ENCODE peak calls at places on chromosomes 1 and 21, in eight cellular contexts. One of them, this sample, is unnamed.

GRCh38 chr1:216626394-216627067 is 96.7 kb downstream of the ESRRG start:
- DNase-seq in transverse colon: no peak
- DNase-seq in A549: no peak
- DNase-seq in H1: no peak
- DNase-seq in heart left ventricle: no peak
- DNase-seq in uterus: no peak
- DNase-seq in body of pancreas: no peak
- DNase-seq in suprapubic skin: no peak
- DNase-seq in this sample: no peak

GRCh38 chr1:43548285-43549271 is 17.9 kb downstream of the PTPRF start:
- DNase-seq in heart left ventricle: no peak
- DNase-seq in H1: no peak
- DNase-seq in suprapubic skin: no peak
- DNase-seq in transverse colon: peak
- DNase-seq in A549: peak
- DNase-seq in body of pancreas: peak
- DNase-seq in uterus: no peak
- DNase-seq in this sample: no peak

GRCh38 chr1:8426996-8427395 is 109.1 kb downstream of the SLC45A1 start:
- DNase-seq in H1: no peak
- DNase-seq in suprapubic skin: no peak
- DNase-seq in body of pancreas: no peak
- DNase-seq in transverse colon: no peak
- DNase-seq in A549: no peak
- DNase-seq in uterus: no peak
- DNase-seq in heart left ventricle: no peak
- DNase-seq in this sample: no peak

GRCh38 chr1:167701510-167701909 is 20.3 kb upstream of the MPZL1 start:
- DNase-seq in suprapubic skin: no peak
- DNase-seq in A549: no peak
- DNase-seq in body of pancreas: no peak
- DNase-seq in H1: no peak
- DNase-seq in transverse colon: no peak
- DNase-seq in uterus: no peak
- DNase-seq in heart left ventricle: no peak
- DNase-seq in this sample: no peak

GRCh38 chr1:234609528-234610042 is 393 bp downstream of the IRF2BP2 start:
- DNase-seq in body of pancreas: no peak
- DNase-seq in suprapubic skin: no peak
- DNase-seq in transverse colon: no peak
- DNase-seq in H1: no peak
- DNase-seq in A549: no peak
- DNase-seq in uterus: no peak
- DNase-seq in heart left ventricle: no peak
- DNase-seq in this sample: no peak

GRCh38 chr1:116763787-116764465 is 9.7 kb downstream of the CD2 start:
- DNase-seq in uterus: no peak
- DNase-seq in A549: peak
- DNase-seq in body of pancreas: peak
- DNase-seq in transverse colon: peak
- DNase-seq in heart left ventricle: no peak
- DNase-seq in H1: no peak
- DNase-seq in suprapubic skin: no peak
- DNase-seq in this sample: peak

GRCh38 chr1:71015745-71016144 is 31.9 kb downstream of the PTGER3 start:
- DNase-seq in heart left ventricle: no peak
- DNase-seq in H1: no peak
- DNase-seq in uterus: no peak
- DNase-seq in body of pancreas: no peak
- DNase-seq in transverse colon: no peak
- DNase-seq in suprapubic skin: no peak
- DNase-seq in A549: no peak
- DNase-seq in this sample: no peak

GRCh38 chr1:156809281-156809680 is 7.4 kb downstream of the SH2D2A start:
- DNase-seq in heart left ventricle: no peak
- DNase-seq in suprapubic skin: no peak
- DNase-seq in H1: no peak
- DNase-seq in transverse colon: no peak
- DNase-seq in A549: no peak
- DNase-seq in body of pancreas: no peak
- DNase-seq in uterus: no peak
- DNase-seq in this sample: no peak

GRCh38 chr1:67194209-67194863 is 28.1 kb downstream of the IL23R start:
- DNase-seq in body of pancreas: no peak
- DNase-seq in transverse colon: no peak
- DNase-seq in heart left ventricle: no peak
- DNase-seq in uterus: no peak
- DNase-seq in suprapubic skin: no peak
- DNase-seq in A549: no peak
- DNase-seq in H1: no peak
- DNase-seq in this sample: no peak

GRCh38 chr1:154460695-154461249 is 41.2 kb upstream of the TDRD10 start:
- DNase-seq in body of pancreas: no peak
- DNase-seq in H1: no peak
- DNase-seq in uterus: no peak
- DNase-seq in A549: no peak
- DNase-seq in transverse colon: no peak
- DNase-seq in suprapubic skin: no peak
- DNase-seq in heart left ventricle: no peak
- DNase-seq in this sample: no peak

GRCh38 chr1:17523487-17524029 is 15.9 kb upstream of the ARHGEF10L start:
- DNase-seq in uterus: no peak
- DNase-seq in H1: no peak
- DNase-seq in transverse colon: no peak
- DNase-seq in body of pancreas: no peak
- DNase-seq in heart left ventricle: no peak
- DNase-seq in suprapubic skin: no peak
- DNase-seq in A549: no peak
- DNase-seq in this sample: no peak

DNA sequence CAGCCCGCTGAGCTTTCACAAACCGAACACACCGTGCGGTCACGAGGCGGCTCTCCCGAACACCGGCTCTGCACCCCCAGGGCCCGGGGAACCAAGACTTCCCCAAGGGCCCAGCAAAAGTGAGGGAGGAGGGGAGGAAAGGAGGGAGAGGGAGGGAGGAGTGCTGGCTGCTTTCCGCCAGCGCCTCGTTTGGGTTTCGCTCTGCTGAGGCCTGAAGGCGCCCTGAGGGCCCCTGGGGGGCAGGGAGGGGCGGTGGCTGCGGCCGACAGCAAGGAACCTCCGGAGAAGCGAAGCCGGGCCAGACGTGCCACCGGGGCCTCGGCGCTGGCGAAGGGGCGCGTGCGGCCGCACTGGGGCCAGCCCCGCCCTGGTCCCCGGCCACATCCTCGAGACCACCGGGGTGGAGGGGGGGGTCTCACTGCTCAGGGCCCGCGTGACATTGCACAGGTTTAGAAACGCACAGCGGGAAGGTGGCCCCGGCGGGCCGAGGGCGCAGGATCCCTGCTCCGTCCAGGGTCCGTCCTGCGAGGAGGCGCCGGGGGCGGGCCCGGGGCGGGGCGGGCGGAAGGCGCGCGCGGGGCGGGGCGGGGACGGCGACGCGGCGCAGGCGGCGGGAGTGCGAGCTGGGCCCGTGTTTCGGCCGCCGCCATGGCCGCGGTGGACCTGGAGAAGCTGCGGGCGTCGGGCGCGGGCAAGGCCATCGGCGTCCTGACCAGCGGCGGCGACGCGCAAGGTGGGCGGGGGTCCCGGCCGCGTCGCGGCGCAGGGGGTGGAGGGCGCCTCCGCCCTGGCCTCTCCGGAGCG is at the start of gene PFKL:
- DNase-seq in H1: peak
- DNase-seq in body of pancreas: peak
- DNase-seq in suprapubic skin: no peak
- DNase-seq in uterus: peak
- DNase-seq in A549: peak
- DNase-seq in transverse colon: peak
- DNase-seq in heart left ventricle: peak
- DNase-seq in this sample: peak
- TF ChIP-seq POLR2A in H1: no peak
- TF ChIP-seq POLR2A in body of pancreas: peak
- TF ChIP-seq POLR2A in suprapubic skin: no peak
- TF ChIP-seq POLR2A in uterus: peak
- TF ChIP-seq POLR2A in A549: peak
- TF ChIP-seq POLR2A in transverse colon: peak
- TF ChIP-seq POLR2A in heart left ventricle: no peak
- TF ChIP-seq POLR2A in this sample: peak

GRCh38 chr1:82931051-82931450 is 1067.9 kb downstream of the TTLL7 start:
- DNase-seq in uterus: no peak
- DNase-seq in H1: no peak
- DNase-seq in A549: no peak
- DNase-seq in suprapubic skin: no peak
- DNase-seq in body of pancreas: no peak
- DNase-seq in heart left ventricle: no peak
- DNase-seq in transverse colon: no peak
- DNase-seq in this sample: no peak

GRCh38 chr1:82923957-82924356 is 1075.0 kb downstream of the TTLL7 start:
- DNase-seq in suprapubic skin: no peak
- DNase-seq in uterus: no peak
- DNase-seq in H1: no peak
- DNase-seq in A549: no peak
- DNase-seq in body of pancreas: no peak
- DNase-seq in heart left ventricle: no peak
- DNase-seq in transverse colon: no peak
- DNase-seq in this sample: no peak

GRCh38 chr1:82932727-82933126 is 1066.2 kb downstream of the TTLL7 start:
- DNase-seq in uterus: no peak
- DNase-seq in transverse colon: no peak
- DNase-seq in heart left ventricle: no peak
- DNase-seq in H1: no peak
- DNase-seq in body of pancreas: no peak
- DNase-seq in A549: no peak
- DNase-seq in suprapubic skin: no peak
- DNase-seq in this sample: no peak

GRCh38 chr1:82932207-82932606 is 1066.7 kb downstream of the TTLL7 start:
- DNase-seq in A549: no peak
- DNase-seq in body of pancreas: no peak
- DNase-seq in H1: no peak
- DNase-seq in heart left ventricle: no peak
- DNase-seq in uterus: no peak
- DNase-seq in transverse colon: no peak
- DNase-seq in suprapubic skin: no peak
- DNase-seq in this sample: no peak

DNA sequence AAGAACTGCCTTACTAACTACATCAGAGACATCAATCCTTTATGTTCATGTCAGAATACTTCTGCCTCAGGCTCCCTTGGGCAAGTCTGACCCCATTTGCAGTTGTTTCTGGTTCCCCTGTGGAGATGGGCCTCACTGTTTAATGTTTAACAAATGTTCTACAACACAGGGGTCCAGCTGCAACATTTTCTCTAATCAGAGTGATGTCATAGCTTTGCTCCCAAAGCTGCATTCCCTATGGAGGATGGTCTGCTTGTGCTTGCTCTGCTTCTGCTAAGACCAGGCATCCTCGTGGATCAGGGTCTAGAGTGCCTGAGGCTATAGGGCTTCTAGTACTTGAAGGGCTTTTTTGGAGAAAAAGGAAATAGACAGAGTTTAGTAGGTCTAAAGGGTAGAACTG is 1071.2 kb downstream of the TTLL7 start:
- DNase-seq in body of pancreas: no peak
- DNase-seq in heart left ventricle: no peak
- DNase-seq in A549: no peak
- DNase-seq in uterus: no peak
- DNase-seq in H1: no peak
- DNase-seq in transverse colon: no peak
- DNase-seq in suprapubic skin: no peak
- DNase-seq in this sample: no peak
- TF ChIP-seq POLR2A in body of pancreas: no peak
- TF ChIP-seq POLR2A in heart left ventricle: no peak
- TF ChIP-seq POLR2A in A549: no peak
- TF ChIP-seq POLR2A in uterus: no peak
- TF ChIP-seq POLR2A in H1: no peak
- TF ChIP-seq POLR2A in transverse colon: no peak
- TF ChIP-seq POLR2A in suprapubic skin: no peak
- TF ChIP-seq POLR2A in this sample: no peak

DNA sequence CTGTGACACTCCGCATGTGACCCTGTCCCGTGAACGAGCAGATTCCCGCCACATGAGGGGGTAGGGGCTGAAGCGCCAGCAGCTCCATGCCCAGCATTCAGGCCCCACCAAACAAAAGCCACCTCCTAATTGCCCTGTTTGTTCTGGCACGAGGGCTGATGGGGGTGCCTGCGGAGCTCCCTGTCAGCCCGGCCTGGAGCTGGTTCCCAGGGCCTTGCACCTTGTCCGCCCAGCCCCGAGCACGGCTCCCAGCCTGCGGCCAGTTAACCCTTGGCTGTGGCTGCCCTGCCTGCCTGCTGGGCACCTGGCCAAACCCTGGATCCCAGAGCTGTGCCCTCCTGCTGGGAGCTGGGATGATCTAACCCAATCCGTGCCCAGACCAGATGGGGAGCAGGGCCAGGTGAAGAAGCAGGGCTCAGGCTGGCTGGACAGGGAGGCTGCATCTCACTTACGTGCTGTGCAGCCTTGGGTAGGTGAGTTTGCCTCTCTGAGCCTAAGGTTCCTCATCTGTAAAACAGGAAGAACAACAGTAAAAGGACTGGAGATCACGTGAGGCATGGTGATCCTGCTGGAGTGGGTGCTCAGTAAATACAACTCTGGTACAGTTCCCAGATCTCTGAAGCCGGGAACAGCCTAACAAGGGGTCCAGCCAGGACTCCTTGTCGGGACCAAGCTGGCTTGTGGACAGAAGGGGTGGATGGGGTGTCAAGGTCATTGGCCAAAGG is 110.9 kb upstream of the IFFO2 start:
- DNase-seq in uterus: no peak
- DNase-seq in heart left ventricle: no peak
- DNase-seq in suprapubic skin: no peak
- DNase-seq in H1: no peak
- DNase-seq in A549: no peak
- DNase-seq in body of pancreas: peak
- DNase-seq in transverse colon: peak
- DNase-seq in this sample: peak
- TF ChIP-seq POLR2A in uterus: no peak
- TF ChIP-seq POLR2A in heart left ventricle: no peak
- TF ChIP-seq POLR2A in suprapubic skin: no peak
- TF ChIP-seq POLR2A in H1: no peak
- TF ChIP-seq POLR2A in A549: no peak
- TF ChIP-seq POLR2A in body of pancreas: no peak
- TF ChIP-seq POLR2A in transverse colon: no peak
- TF ChIP-seq POLR2A in this sample: no peak

DNA sequence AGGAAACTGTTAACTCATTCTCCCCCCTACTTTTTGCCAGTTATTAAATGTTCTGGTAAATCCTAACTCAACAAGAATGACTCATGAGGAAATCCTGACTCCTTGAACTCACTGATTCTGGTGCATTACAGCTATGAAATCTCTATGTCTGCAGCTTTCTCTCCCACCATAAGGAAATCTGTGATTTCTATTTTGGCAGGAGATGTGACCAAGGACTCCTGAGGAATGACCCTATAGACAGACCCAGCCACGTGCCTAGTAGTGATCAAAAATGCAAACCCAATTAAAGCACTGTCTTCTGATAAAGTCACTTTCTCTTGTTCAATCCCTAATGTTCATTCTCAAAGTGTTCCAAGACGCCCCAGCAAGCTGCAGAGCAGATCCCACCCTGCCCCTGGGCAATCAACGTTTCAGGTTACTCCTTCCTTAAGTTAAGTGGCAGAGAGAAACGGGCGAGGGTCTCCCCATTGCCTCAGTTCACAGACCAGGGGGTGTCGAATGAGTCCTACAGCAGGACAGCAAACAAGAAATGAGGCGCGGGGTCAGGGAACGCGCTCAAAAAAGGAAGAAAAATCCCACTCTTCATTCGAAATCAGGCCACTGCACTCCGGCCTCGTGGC is 761 bp upstream of the RGS2 start:
- DNase-seq in uterus: no peak
- DNase-seq in heart left ventricle: no peak
- DNase-seq in body of pancreas: no peak
- DNase-seq in suprapubic skin: no peak
- DNase-seq in H1: no peak
- DNase-seq in transverse colon: no peak
- DNase-seq in A549: peak
- DNase-seq in this sample: no peak
- TF ChIP-seq POLR2A in uterus: no peak
- TF ChIP-seq POLR2A in heart left ventricle: no peak
- TF ChIP-seq POLR2A in body of pancreas: no peak
- TF ChIP-seq POLR2A in suprapubic skin: no peak
- TF ChIP-seq POLR2A in H1: no peak
- TF ChIP-seq POLR2A in transverse colon: no peak
- TF ChIP-seq POLR2A in A549: no peak
- TF ChIP-seq POLR2A in this sample: no peak